ENCODE peak calls at places on chromosomes 12 and 14, in four cellular contexts. R is foreskin fibroblast, A is HFF-Myc, L is spleen. Y is an unnamed sample.

GRCh38 chr14:55425091-55425490 is 13.5 kb upstream of the ATG14 start:
- DNase-seq in R (peak), A (no peak), L (no peak), Y (no peak)

GRCh38 chr12:128459067-128459466 is 192.1 kb downstream of the TMEM132C start:
- DNase-seq in R (no peak), A (no peak), L (no peak), Y (no peak)

GRCh38 chr12:115964626-115965025 is 312.9 kb downstream of the MED13L start:
- DNase-seq in R (no peak), A (no peak), L (no peak), Y (no peak)

GRCh38 chr12:120684523-120684932 is 2.4 kb upstream of the MLEC start:
- DNase-seq in R (peak), A (no peak), L (no peak), Y (no peak)

GRCh38 chr12:112198120-112198733 is 72.9 kb downstream of the TRAFD1 start:
- DNase-seq in R (peak), A (peak), L (peak), Y (peak)

GRCh38 chr12:110335481-110336045 is 54.5 kb downstream of the ATP2A2 start:
- DNase-seq in R (no peak), A (no peak), L (no peak), Y (no peak)

GRCh38 chr14:100706860-100707259 is 19.8 kb upstream of the DLK1 start:
- DNase-seq in R (no peak), A (no peak), L (no peak), Y (no peak)

GRCh38 chr14:54725998-54726397 is 159.1 kb downstream of the SAMD4A start:
- DNase-seq in R (no peak), A (no peak), L (no peak), Y (no peak)

GRCh38 chr12:110224379-110225304 is 56.4 kb upstream of the ATP2A2 start:
- DNase-seq in R (peak), A (peak), L (no peak), Y (peak)

GRCh38 chr12:47714823-47715386 is 9.1 kb upstream of the RPAP3 start:
- DNase-seq in R (no peak), A (no peak), L (no peak), Y (no peak)

GRCh38 chr12:61853945-61854344 is 406.3 kb upstream of the USP15 start:
- DNase-seq in R (no peak), A (no peak), L (no peak), Y (no peak)

GRCh38 chr12:85985996-85986395 is 111.9 kb downstream of the NTS start:
- DNase-seq in R (no peak), A (no peak), L (no peak), Y (no peak)

GRCh38 chr12:52495385-52495784 is 2.3 kb upstream of the KRT6A start:
- DNase-seq in R (no peak), A (no peak), L (no peak), Y (no peak)

GRCh38 chr12:50621435-50622304 is 116.9 kb downstream of the DIP2B start:
- DNase-seq in R (no peak), A (no peak), L (no peak), Y (no peak)

GRCh38 chr14:103745424-103745823 is 29.8 kb downstream of the ZFYVE21 start:
- DNase-seq in R (no peak), A (no peak), L (peak), Y (no peak)

GRCh38 chr14:22814945-22815713 is at the start of gene SLC7A7:
- DNase-seq in R (peak), A (no peak), L (peak), Y (no peak)

GRCh38 chr12:31589896-31590729 is 823 bp downstream of the DENND5B start:
- DNase-seq in R (peak), A (peak), L (peak), Y (no peak)

GRCh38 chr14:21642683-21643082 is 7.9 kb upstream of the OR10G2 start:
- DNase-seq in R (no peak), A (no peak), L (no peak), Y (no peak)

GRCh38 chr14:99242238-99242637 is 29.8 kb downstream of the BCL11B start:
- DNase-seq in R (no peak), A (no peak), L (peak), Y (no peak)

GRCh38 chr14:76640923-76641395 is 120.3 kb upstream of the VASH1 start:
- DNase-seq in R (no peak), A (no peak), L (no peak), Y (no peak)

GRCh38 chr14:93952829-93953228 is 23.5 kb downstream of the ASB2 start:
- DNase-seq in R (no peak), A (no peak), L (no peak), Y (no peak)

GRCh38 chr12:52396656-52397055 is 9.5 kb downstream of the KRT82 start:
- DNase-seq in R (no peak), A (no peak), L (peak), Y (no peak)

GRCh38 chr14:91187271-91187670 is 57.2 kb downstream of the GPR68 start:
- DNase-seq in R (no peak), A (no peak), L (no peak), Y (no peak)

GRCh38 chr14:53358166-53358565 is 205.0 kb upstream of the DDHD1 start:
- DNase-seq in R (no peak), A (no peak), L (no peak), Y (no peak)

GRCh38 chr12:45122776-45123380 is 72.0 kb upstream of the DBX2 start:
- DNase-seq in R (peak), A (peak), L (no peak), Y (peak)

GRCh38 chr12:52496590-52497071 is 3.6 kb upstream of the KRT6A start:
- DNase-seq in R (peak), A (peak), L (no peak), Y (peak)

GRCh38 chr12:110640275-110641025 is 26.5 kb downstream of the TCTN1 start:
- DNase-seq in R (no peak), A (no peak), L (no peak), Y (no peak)

GRCh38 chr12:132520421-132521199 is 30.7 kb downstream of the FBRSL1 start:
- DNase-seq in R (no peak), A (no peak), L (no peak), Y (no peak)

GRCh38 chr14:64673748-64674147 is 30.5 kb upstream of the PLEKHG3 start:
- DNase-seq in R (no peak), A (no peak), L (peak), Y (no peak)

GRCh38 chr14:81103443-81103842 is 117.3 kb downstream of the GTF2A1 start:
- DNase-seq in R (no peak), A (no peak), L (no peak), Y (no peak)

GRCh38 chr12:55495490-55495889 is 3.3 kb downstream of the OR6C68 start:
- DNase-seq in R (no peak), A (no peak), L (no peak), Y (no peak)

GRCh38 chr12:55499231-55499630 is 7.1 kb downstream of the OR6C68 start:
- DNase-seq in R (no peak), A (no peak), L (no peak), Y (no peak)

GRCh38 chr12:55499810-55500252 is 7.7 kb downstream of the OR6C68 start:
- DNase-seq in R (no peak), A (no peak), L (no peak), Y (no peak)
- H3K4me3 ChIP-seq in R (no peak), A (no peak), L (no peak), Y (no peak)

GRCh38 chr14:47665337-47666134 is 9.9 kb downstream of the MDGA2 start:
- DNase-seq in R (no peak), A (no peak), L (no peak), Y (no peak)
- H3K4me3 ChIP-seq in R (no peak), A (no peak), L (no peak), Y (no peak)

DNA sequence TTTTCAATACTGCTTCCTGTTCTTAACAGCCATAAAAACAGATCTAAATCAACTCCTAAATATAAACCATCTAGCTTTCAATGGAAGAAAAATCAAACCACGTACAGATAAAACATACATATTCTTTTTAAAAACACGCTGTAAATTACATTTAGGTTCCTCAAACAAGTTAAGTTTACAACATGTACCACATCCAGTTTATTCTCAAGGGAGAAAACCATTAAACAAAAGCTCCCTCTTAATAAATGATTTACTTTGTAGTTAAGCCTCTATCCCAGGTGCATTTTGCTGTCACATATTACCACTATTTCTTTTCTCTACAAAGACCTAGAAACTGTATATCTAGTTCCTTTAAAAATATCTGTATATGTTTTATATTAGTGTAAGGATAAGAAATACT is 3.1 kb downstream of the NUMB start:
- DNase-seq in R (no peak), A (no peak), L (no peak), Y (no peak)
- H3K4me3 ChIP-seq in R (no peak), A (no peak), L (peak), Y (no peak)

GRCh38 chr14:75521415-75522199 is 662 bp upstream of the BATF start:
- DNase-seq in R (no peak), A (no peak), L (no peak), Y (no peak)
- H3K4me3 ChIP-seq in R (no peak), A (no peak), L (peak), Y (no peak)

GRCh38 chr12:59078027-59078426 is 157.7 kb upstream of the LRIG3 start:
- DNase-seq in R (no peak), A (no peak), L (no peak), Y (no peak)

GRCh38 chr12:59079472-59079871 is 159.2 kb upstream of the LRIG3 start:
- DNase-seq in R (peak), A (no peak), L (no peak), Y (no peak)

GRCh38 chr12:59079029-59079428 is 158.7 kb upstream of the LRIG3 start:
- DNase-seq in R (no peak), A (no peak), L (no peak), Y (no peak)

GRCh38 chr12:59077153-59077930 is 157.0 kb upstream of the LRIG3 start:
- DNase-seq in R (peak), A (no peak), L (no peak), Y (no peak)

GRCh38 chr12:59080101-59080500 is 159.8 kb upstream of the LRIG3 start:
- DNase-seq in R (no peak), A (no peak), L (no peak), Y (no peak)
- H3K4me3 ChIP-seq in R (no peak), A (no peak), L (no peak), Y (no peak)

GRCh38 chr12:1531160-1531653 is 63.2 kb downstream of the FBXL14 start:
- DNase-seq in R (peak), A (no peak), L (no peak), Y (no peak)
- H3K4me3 ChIP-seq in R (peak), A (peak), L (peak), Y (peak)

GRCh38 chr12:113364698-113365097 is 6.3 kb downstream of the PLBD2 start:
- DNase-seq in R (no peak), A (no peak), L (no peak), Y (no peak)

GRCh38 chr12:113358381-113359132 is at the start of gene PLBD2:
- DNase-seq in R (peak), A (peak), L (peak), Y (peak)

GRCh38 chr12:113361574-113362370 is 3.4 kb downstream of the PLBD2 start:
- DNase-seq in R (no peak), A (no peak), L (no peak), Y (no peak)

GRCh38 chr12:113359133-113359938 is 949 bp downstream of the PLBD2 start:
- DNase-seq in R (peak), A (peak), L (no peak), Y (no peak)

DNA sequence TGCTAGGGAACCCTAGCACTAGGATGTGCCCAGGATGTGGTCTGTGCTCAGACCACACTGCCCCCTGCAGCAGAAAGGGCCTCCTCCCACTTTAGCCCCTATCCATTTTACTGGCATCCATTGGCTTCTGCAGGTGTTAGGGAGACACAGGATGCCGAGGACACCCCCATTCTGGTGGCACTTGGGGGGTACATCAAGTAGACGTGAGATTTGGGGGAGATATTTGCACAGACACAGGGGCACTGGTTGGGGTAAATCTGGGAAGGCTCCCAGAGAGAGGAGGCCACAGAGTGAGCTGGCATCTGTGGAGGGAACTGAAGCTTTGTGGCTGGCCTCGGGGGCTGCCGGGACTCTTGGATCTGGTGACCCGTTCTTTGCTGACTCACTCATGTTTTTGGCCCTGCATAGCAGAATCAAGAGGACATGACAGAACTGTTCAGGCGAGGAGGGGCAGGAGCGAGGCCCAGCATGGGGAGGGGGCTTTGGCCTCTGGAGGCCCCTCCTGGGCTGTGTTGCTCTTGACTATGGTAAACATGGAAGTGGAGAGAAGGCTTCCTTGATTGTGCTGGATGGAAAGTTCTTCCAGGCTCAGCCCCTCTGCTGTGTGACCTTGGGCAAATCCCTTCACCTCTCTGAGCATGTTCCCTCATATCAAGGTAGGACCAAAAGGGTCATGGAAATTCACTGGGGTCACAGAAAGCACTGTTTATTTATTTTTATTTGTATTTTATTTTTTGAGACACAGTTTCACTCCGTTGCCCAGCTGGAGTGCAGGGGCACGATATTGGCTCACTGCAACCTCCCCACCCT is 1.8 kb downstream of the PLBD2 start:
- DNase-seq in R (peak), A (no peak), L (no peak), Y (no peak)
- H3K4me3 ChIP-seq in R (peak), A (peak), L (peak), Y (no peak)

GRCh38 chr12:12720637-12721250 is 3.6 kb downstream of the CDKN1B start:
- DNase-seq in R (no peak), A (no peak), L (no peak), Y (no peak)

GRCh38 chr12:12721251-12721689 is 4.1 kb downstream of the CDKN1B start:
- DNase-seq in R (no peak), A (no peak), L (no peak), Y (no peak)

GRCh38 chr12:12723681-12724420 is 6.7 kb downstream of the CDKN1B start:
- DNase-seq in R (peak), A (no peak), L (peak), Y (no peak)

GRCh38 chr12:12723147-12723680 is 6.0 kb downstream of the CDKN1B start:
- DNase-seq in R (peak), A (no peak), L (no peak), Y (no peak)

GRCh38 chr12:12722351-12723146 is 5.4 kb downstream of the CDKN1B start:
- DNase-seq in R (no peak), A (no peak), L (no peak), Y (no peak)
- H3K4me3 ChIP-seq in R (peak), A (peak), L (peak), Y (peak)

GRCh38 chr14:30395065-30395464 is 163.9 kb upstream of the G2E3 start:
- DNase-seq in R (no peak), A (no peak), L (no peak), Y (peak)

GRCh38 chr14:30389901-30390394 is 169.0 kb upstream of the G2E3 start:
- DNase-seq in R (no peak), A (no peak), L (no peak), Y (no peak)

GRCh38 chr14:30387856-30388255 is 171.1 kb upstream of the G2E3 start:
- DNase-seq in R (no peak), A (no peak), L (no peak), Y (no peak)

GRCh38 chr14:30385925-30386324 is 173.0 kb upstream of the G2E3 start:
- DNase-seq in R (no peak), A (no peak), L (no peak), Y (no peak)

GRCh38 chr14:30389134-30389900 is 169.6 kb upstream of the G2E3 start:
- DNase-seq in R (peak), A (no peak), L (no peak), Y (peak)
- H3K4me3 ChIP-seq in R (no peak), A (no peak), L (no peak), Y (no peak)

Y was measured in astrocyte of the cerebellum.